ENCODE peak calls at places on chromosome 6, in seven cellular contexts. One of them, this sample, is unnamed.

GRCh38 chr6:43877021-43877420 is 107.0 kb downstream of the VEGFA start:
- DNase-seq in foreskin keratinocyte: no peak
- DNase-seq in NB4: no peak
- DNase-seq in GM13976: no peak
- DNase-seq in neural crest cell: no peak
- DNase-seq in GM23338: no peak
- DNase-seq in tibial nerve: no peak
- DNase-seq in this sample: no peak

GRCh38 chr6:119384444-119384843 is 34.9 kb upstream of the MAN1A1 start:
- DNase-seq in foreskin keratinocyte: no peak
- DNase-seq in NB4: no peak
- DNase-seq in GM13976: no peak
- DNase-seq in tibial nerve: no peak
- DNase-seq in neural crest cell: no peak
- DNase-seq in GM23338: no peak
- DNase-seq in this sample: no peak

GRCh38 chr6:14703586-14703985 is 542.3 kb upstream of the JARID2 start:
- DNase-seq in neural crest cell: no peak
- DNase-seq in NB4: peak; percentile 36
- DNase-seq in GM13976: no peak
- DNase-seq in GM23338: no peak
- DNase-seq in tibial nerve: no peak
- DNase-seq in foreskin keratinocyte: no peak
- DNase-seq in this sample: no peak

GRCh38 chr6:136365781-136366354 is 76.2 kb upstream of the BCLAF1 start:
- DNase-seq in neural crest cell: no peak
- DNase-seq in tibial nerve: peak; percentile 25
- DNase-seq in foreskin keratinocyte: no peak
- DNase-seq in NB4: peak; percentile 64
- DNase-seq in GM23338: no peak
- DNase-seq in GM13976: no peak
- DNase-seq in this sample: no peak

GRCh38 chr6:146582857-146583256 is 15.9 kb upstream of the ADGB start:
- DNase-seq in neural crest cell: no peak
- DNase-seq in tibial nerve: peak; percentile 28
- DNase-seq in foreskin keratinocyte: no peak
- DNase-seq in GM23338: no peak
- DNase-seq in GM13976: no peak
- DNase-seq in NB4: peak; percentile 62
- DNase-seq in this sample: no peak

GRCh38 chr6:37025621-37026466 is 20.4 kb downstream of the FGD2 start:
- DNase-seq in neural crest cell: no peak
- DNase-seq in GM13976: no peak
- DNase-seq in NB4: peak; percentile 50
- DNase-seq in foreskin keratinocyte: no peak
- DNase-seq in GM23338: no peak
- DNase-seq in tibial nerve: no peak
- DNase-seq in this sample: no peak

GRCh38 chr6:40629463-40629862 is 42.3 kb upstream of the LRFN2 start:
- DNase-seq in GM23338: no peak
- DNase-seq in NB4: no peak
- DNase-seq in foreskin keratinocyte: no peak
- DNase-seq in neural crest cell: no peak
- DNase-seq in tibial nerve: no peak
- DNase-seq in GM13976: no peak
- DNase-seq in this sample: no peak

GRCh38 chr6:66189915-66190314 is 482.9 kb upstream of the EYS start:
- DNase-seq in NB4: no peak
- DNase-seq in GM23338: no peak
- DNase-seq in foreskin keratinocyte: no peak
- DNase-seq in tibial nerve: no peak
- DNase-seq in neural crest cell: no peak
- DNase-seq in GM13976: no peak
- DNase-seq in this sample: no peak

GRCh38 chr6:108167449-108167903 is 1.7 kb downstream of the NR2E1 start:
- DNase-seq in GM23338: peak; percentile 86
- DNase-seq in neural crest cell: no peak
- DNase-seq in foreskin keratinocyte: no peak
- DNase-seq in tibial nerve: no peak
- DNase-seq in NB4: no peak
- DNase-seq in GM13976: peak; percentile 39
- DNase-seq in this sample: no peak

GRCh38 chr6:154499854-154500589 is 10.5 kb downstream of the CNKSR3 start:
- DNase-seq in GM23338: no peak
- DNase-seq in GM13976: no peak
- DNase-seq in foreskin keratinocyte: no peak
- DNase-seq in NB4: no peak
- DNase-seq in neural crest cell: no peak
- DNase-seq in tibial nerve: no peak
- DNase-seq in this sample: no peak

GRCh38 chr6:31214516-31214915 is 44.0 kb upstream of the POU5F1 start:
- DNase-seq in foreskin keratinocyte: no peak
- DNase-seq in tibial nerve: no peak
- DNase-seq in NB4: no peak
- DNase-seq in GM23338: no peak
- DNase-seq in neural crest cell: no peak
- DNase-seq in GM13976: no peak
- DNase-seq in this sample: no peak

GRCh38 chr6:83096791-83097190 is 29.3 kb downstream of the DOP1A start:
- DNase-seq in tibial nerve: no peak
- DNase-seq in GM23338: no peak
- DNase-seq in NB4: no peak
- DNase-seq in neural crest cell: no peak
- DNase-seq in foreskin keratinocyte: no peak
- DNase-seq in GM13976: no peak
- DNase-seq in this sample: no peak

GRCh38 chr6:125354649-125355048 is 52.9 kb upstream of the HDDC2 start:
- DNase-seq in tibial nerve: no peak
- DNase-seq in GM23338: no peak
- DNase-seq in foreskin keratinocyte: no peak
- DNase-seq in GM13976: no peak
- DNase-seq in neural crest cell: no peak
- DNase-seq in NB4: no peak
- DNase-seq in this sample: no peak

GRCh38 chr6:110472739-110473138 is 3.7 kb downstream of the SLC22A16 start:
- DNase-seq in NB4: no peak
- DNase-seq in GM13976: no peak
- DNase-seq in foreskin keratinocyte: no peak
- DNase-seq in GM23338: no peak
- DNase-seq in tibial nerve: no peak
- DNase-seq in neural crest cell: no peak
- DNase-seq in this sample: no peak

GRCh38 chr6:65979120-65979519 is 272.1 kb upstream of the EYS start:
- DNase-seq in GM23338: no peak
- DNase-seq in tibial nerve: no peak
- DNase-seq in GM13976: no peak
- DNase-seq in NB4: no peak
- DNase-seq in neural crest cell: no peak
- DNase-seq in foreskin keratinocyte: no peak
- DNase-seq in this sample: no peak

GRCh38 chr6:32845381-32845884 is 1.6 kb upstream of the PSMB8 start:
- DNase-seq in neural crest cell: no peak
- DNase-seq in GM23338: no peak
- DNase-seq in foreskin keratinocyte: no peak
- DNase-seq in GM13976: peak; percentile 56
- DNase-seq in NB4: peak; percentile 76
- DNase-seq in tibial nerve: no peak
- DNase-seq in this sample: no peak

DNA sequence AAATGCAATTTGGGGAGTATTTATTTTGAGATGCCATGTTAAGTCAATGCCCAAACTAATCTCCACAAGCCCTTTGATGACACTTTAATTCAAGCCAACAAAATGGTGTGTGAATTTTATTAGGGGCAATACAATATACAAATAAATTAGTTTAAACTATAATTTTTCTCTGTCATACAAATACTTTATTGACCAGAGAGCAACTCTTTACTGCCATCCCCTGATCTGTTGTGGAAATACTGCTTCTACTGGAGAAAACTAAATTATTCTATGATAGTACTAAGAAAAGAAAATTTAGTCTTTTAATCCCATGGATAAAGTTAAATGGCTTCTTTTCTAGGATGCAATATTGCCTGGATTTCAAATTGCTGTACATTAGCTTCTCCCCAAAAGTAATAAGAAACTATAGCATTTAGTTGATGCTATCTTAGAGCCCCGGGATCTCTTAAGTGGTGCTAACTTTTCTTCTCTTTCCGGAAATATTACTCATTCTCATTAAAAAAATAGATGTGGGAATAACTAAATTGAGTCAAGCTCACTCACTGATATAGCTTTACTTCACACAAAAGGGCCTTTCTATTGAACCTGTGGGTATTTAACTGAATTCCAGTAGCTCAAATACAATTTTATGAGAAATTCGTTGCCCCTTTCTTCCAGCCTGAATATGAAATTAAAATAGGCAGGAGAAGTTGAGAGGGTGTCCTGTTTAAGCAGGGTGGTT is 49.2 kb downstream of the SMPDL3A start:
- DNase-seq in GM13976: peak; percentile 19
- DNase-seq in foreskin keratinocyte: no peak
- DNase-seq in neural crest cell: no peak
- DNase-seq in tibial nerve: no peak
- DNase-seq in GM23338: peak; percentile 28
- DNase-seq in NB4: no peak
- DNase-seq in this sample: no peak
- TF ChIP-seq CTCF in GM13976: no peak
- TF ChIP-seq CTCF in foreskin keratinocyte: peak; percentile 76
- TF ChIP-seq CTCF in neural crest cell: peak; percentile 66
- TF ChIP-seq CTCF in tibial nerve: no peak
- TF ChIP-seq CTCF in GM23338: peak; percentile 73
- TF ChIP-seq CTCF in NB4: no peak
- TF ChIP-seq CTCF in this sample: peak; percentile 85

DNA sequence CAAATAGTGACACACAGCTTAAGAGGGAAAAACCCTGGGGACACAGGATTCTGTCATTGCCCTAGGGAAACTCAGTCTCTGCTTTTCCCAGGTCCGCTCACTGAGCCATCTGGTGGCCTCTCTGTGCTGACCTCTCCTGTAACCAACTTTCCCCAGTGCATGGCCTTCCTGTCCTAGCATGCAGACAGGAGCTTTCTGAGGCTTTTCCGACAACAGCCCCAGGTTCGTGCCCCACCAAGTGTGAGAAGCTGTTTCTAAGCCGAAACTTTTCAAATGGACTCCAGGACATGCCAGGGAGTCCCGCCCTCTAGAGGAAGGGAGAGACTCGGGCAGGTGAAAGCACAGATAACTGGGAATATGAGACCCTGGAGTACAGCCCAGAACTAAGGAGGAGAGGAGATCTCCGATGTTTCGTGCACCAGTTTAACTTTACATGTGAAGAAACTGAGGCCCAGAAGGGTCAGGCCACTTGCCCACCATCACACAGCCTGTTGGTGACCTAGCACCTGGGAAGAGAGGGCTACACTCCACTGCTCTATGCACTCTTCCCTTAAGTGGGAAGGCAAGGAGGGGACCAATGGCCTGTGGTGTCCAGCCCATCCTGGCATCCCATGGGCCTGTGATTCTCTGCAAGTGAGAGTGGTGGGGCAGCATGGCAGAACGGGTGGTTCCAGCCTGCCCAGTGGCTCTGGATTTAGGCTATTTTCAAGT is 46.2 kb downstream of the RPP40 start:
- DNase-seq in neural crest cell: no peak
- DNase-seq in GM13976: no peak
- DNase-seq in GM23338: peak; percentile 80
- DNase-seq in tibial nerve: no peak
- DNase-seq in NB4: peak; percentile 33
- DNase-seq in foreskin keratinocyte: no peak
- DNase-seq in this sample: no peak
- TF ChIP-seq CTCF in neural crest cell: peak; percentile 33
- TF ChIP-seq CTCF in GM13976: no peak
- TF ChIP-seq CTCF in GM23338: peak; percentile 68
- TF ChIP-seq CTCF in tibial nerve: no peak
- TF ChIP-seq CTCF in NB4: peak; percentile 25
- TF ChIP-seq CTCF in foreskin keratinocyte: peak; percentile 48
- TF ChIP-seq CTCF in this sample: peak; percentile 27

GRCh38 chr6:127606131-127606562 is 29.2 kb downstream of the C6orf58 start:
- DNase-seq in tibial nerve: no peak
- DNase-seq in NB4: peak; percentile 29
- DNase-seq in GM13976: no peak
- DNase-seq in GM23338: peak; percentile 80
- DNase-seq in neural crest cell: no peak
- DNase-seq in foreskin keratinocyte: no peak
- DNase-seq in this sample: no peak
- TF ChIP-seq CTCF in tibial nerve: no peak
- TF ChIP-seq CTCF in NB4: peak; percentile 6
- TF ChIP-seq CTCF in GM13976: no peak
- TF ChIP-seq CTCF in GM23338: peak; percentile 72
- TF ChIP-seq CTCF in neural crest cell: peak; percentile 53
- TF ChIP-seq CTCF in foreskin keratinocyte: peak; percentile 63
- TF ChIP-seq CTCF in this sample: peak; percentile 69

GRCh38 chr6:155770313-155770712 is 314.7 kb upstream of the NOX3 start:
- DNase-seq in NB4: no peak
- DNase-seq in neural crest cell: no peak
- DNase-seq in foreskin keratinocyte: no peak
- DNase-seq in tibial nerve: no peak
- DNase-seq in GM13976: no peak
- DNase-seq in GM23338: no peak
- DNase-seq in this sample: no peak

GRCh38 chr6:155762649-155763048 is 307.0 kb upstream of the NOX3 start:
- DNase-seq in GM23338: no peak
- DNase-seq in neural crest cell: no peak
- DNase-seq in foreskin keratinocyte: no peak
- DNase-seq in tibial nerve: no peak
- DNase-seq in GM13976: no peak
- DNase-seq in NB4: no peak
- DNase-seq in this sample: no peak

GRCh38 chr6:155770856-155771255 is 315.2 kb upstream of the NOX3 start:
- DNase-seq in GM23338: no peak
- DNase-seq in foreskin keratinocyte: no peak
- DNase-seq in NB4: no peak
- DNase-seq in tibial nerve: no peak
- DNase-seq in GM13976: no peak
- DNase-seq in neural crest cell: no peak
- DNase-seq in this sample: no peak

DNA sequence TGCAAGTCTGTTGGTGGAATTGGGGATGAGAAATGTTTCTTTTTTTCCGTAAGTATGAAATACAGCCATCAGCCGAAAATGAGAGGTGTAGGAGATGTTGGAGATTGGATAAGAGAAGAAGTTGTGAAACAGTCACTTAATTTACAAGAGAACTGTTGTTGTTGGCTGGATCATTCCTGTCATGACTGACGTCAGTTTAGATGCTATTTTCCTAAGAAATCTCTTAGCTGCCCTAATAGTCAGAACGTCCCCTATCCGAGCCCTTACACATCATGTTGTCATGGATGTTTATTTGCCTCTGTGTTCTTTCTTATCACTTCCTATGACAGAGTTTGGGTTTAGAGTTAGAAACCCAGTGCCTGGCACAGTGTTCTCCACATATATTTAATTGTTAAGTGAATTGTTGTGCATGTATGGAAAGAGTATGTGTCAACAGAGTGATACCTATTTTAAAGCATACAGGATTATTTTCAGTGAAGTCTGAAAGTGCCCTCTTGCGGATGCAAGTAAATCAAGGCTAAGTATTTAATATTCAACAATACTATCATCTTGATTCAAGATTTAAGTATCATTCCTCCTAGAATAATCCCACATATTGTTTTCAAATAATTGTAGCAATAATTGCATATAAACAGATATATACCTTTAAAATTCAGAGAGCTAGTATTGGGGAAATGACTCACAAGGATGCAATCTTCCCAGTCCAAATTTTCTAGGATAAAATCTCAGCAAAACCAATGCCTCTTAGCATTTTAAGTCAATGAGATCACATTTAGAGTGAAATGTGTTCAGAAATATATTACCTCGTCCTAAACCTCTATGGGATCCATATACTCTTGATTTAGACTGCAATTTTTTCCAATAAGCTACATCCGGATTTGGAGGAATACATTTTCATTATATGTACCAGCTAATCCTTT is 309.9 kb upstream of the NOX3 start:
- DNase-seq in neural crest cell: no peak
- DNase-seq in NB4: no peak
- DNase-seq in GM13976: no peak
- DNase-seq in GM23338: no peak
- DNase-seq in foreskin keratinocyte: peak; percentile 14
- DNase-seq in tibial nerve: no peak
- DNase-seq in this sample: no peak
- TF ChIP-seq CTCF in neural crest cell: no peak
- TF ChIP-seq CTCF in NB4: no peak
- TF ChIP-seq CTCF in GM13976: no peak
- TF ChIP-seq CTCF in GM23338: no peak
- TF ChIP-seq CTCF in foreskin keratinocyte: no peak
- TF ChIP-seq CTCF in tibial nerve: no peak
- TF ChIP-seq CTCF in this sample: no peak